ENCODE peak calls at places on chromosome 11, in ten cellular contexts. A, F, H, I, N, D, X, M, O and B are unnamed samples.

GRCh38 chr11:117717485-117718314 is 79.3 kb downstream of the DSCAML1 start:
- DNase-seq in A (no peak), F (peak), H (no peak), I (no peak), N (no peak), D (no peak), X (no peak), M (no peak), O (peak), B (peak)

GRCh38 chr11:132123854-132124835 is 753.7 kb downstream of the NTM start:
- DNase-seq in A (no peak), F (no peak), H (no peak), I (no peak), N (no peak), D (no peak), X (no peak), M (no peak), O (no peak), B (no peak)

GRCh38 chr11:117932426-117932825 is 3.2 kb upstream of the TMPRSS13 start:
- DNase-seq in A (no peak), F (no peak), H (no peak), I (no peak), N (no peak), D (no peak), X (no peak), M (no peak), O (no peak), B (no peak)

GRCh38 chr11:96520939-96521338 is 131.1 kb downstream of the JRKL start:
- DNase-seq in A (no peak), F (no peak), H (no peak), I (no peak), N (no peak), D (no peak), X (no peak), M (no peak), O (no peak), B (no peak)

GRCh38 chr11:35237345-35237744 is 98.4 kb downstream of the CD44 start:
- DNase-seq in A (no peak), F (no peak), H (no peak), I (no peak), N (no peak), D (no peak), X (no peak), M (no peak), O (no peak), B (no peak)

GRCh38 chr11:71250512-71251158 is 1.7 kb downstream of the SHANK2 start:
- DNase-seq in A (no peak), F (no peak), H (no peak), I (no peak), N (no peak), D (no peak), X (no peak), M (no peak), O (peak), B (no peak)

GRCh38 chr11:69643646-69644045 is 2.7 kb downstream of the CCND1 start:
- DNase-seq in A (no peak), F (no peak), H (no peak), I (no peak), N (no peak), D (no peak), X (no peak), M (no peak), O (no peak), B (no peak)

GRCh38 chr11:78420796-78421209 is 3.2 kb upstream of the GAB2 start:
- DNase-seq in A (no peak), F (peak), H (no peak), I (no peak), N (no peak), D (peak), X (peak), M (peak), O (no peak), B (no peak)

GRCh38 chr11:22510741-22511140 is 114.9 kb downstream of the FANCF start:
- DNase-seq in A (no peak), F (no peak), H (no peak), I (no peak), N (no peak), D (no peak), X (peak), M (no peak), O (no peak), B (no peak)

GRCh38 chr11:116130122-116130521 is 625.9 kb upstream of the CADM1 start:
- DNase-seq in A (no peak), F (no peak), H (no peak), I (no peak), N (no peak), D (no peak), X (no peak), M (no peak), O (no peak), B (no peak)

GRCh38 chr11:9095421-9095820 is 4.0 kb upstream of the SCUBE2 start:
- DNase-seq in A (no peak), F (no peak), H (no peak), I (no peak), N (no peak), D (no peak), X (no peak), M (peak), O (no peak), B (no peak)

GRCh38 chr11:44034639-44035038 is 13.1 kb upstream of the ACCSL start:
- DNase-seq in A (no peak), F (no peak), H (no peak), I (no peak), N (no peak), D (no peak), X (no peak), M (no peak), O (no peak), B (no peak)

GRCh38 chr11:44033411-44033850 is 14.3 kb upstream of the ACCSL start:
- DNase-seq in A (no peak), F (no peak), H (no peak), I (no peak), N (no peak), D (no peak), X (no peak), M (no peak), O (no peak), B (no peak)

GRCh38 chr11:44031549-44031948 is 16.2 kb upstream of the ACCSL start:
- DNase-seq in A (no peak), F (no peak), H (no peak), I (no peak), N (no peak), D (no peak), X (no peak), M (no peak), O (no peak), B (no peak)

GRCh38 chr11:44032304-44033085 is 15.3 kb upstream of the ACCSL start:
- DNase-seq in A (peak), F (peak), H (no peak), I (no peak), N (no peak), D (peak), X (peak), M (no peak), O (no peak), B (no peak)

GRCh38 chr11:44033856-44034255 is 13.9 kb upstream of the ACCSL start:
- DNase-seq in A (no peak), F (no peak), H (no peak), I (no peak), N (no peak), D (no peak), X (no peak), M (no peak), O (no peak), B (no peak)
- TF ChIP-seq CTCF in A (no peak), F (no peak), H (no peak), I (no peak), N (no peak), D (no peak), X (no peak), M (no peak), O (no peak), B (no peak)

GRCh38 chr11:60917267-60917666 is 3.3 kb downstream of the TMEM109 start:
- DNase-seq in A (no peak), F (no peak), H (no peak), I (no peak), N (no peak), D (no peak), X (no peak), M (no peak), O (no peak), B (no peak)

GRCh38 chr11:60913793-60914619 is at the start of gene TMEM109:
- DNase-seq in A (peak), F (peak), H (peak), I (peak), N (peak), D (peak), X (peak), M (peak), O (peak), B (peak)

GRCh38 chr11:60916669-60917206 is 2.8 kb downstream of the TMEM109 start:
- DNase-seq in A (no peak), F (no peak), H (no peak), I (no peak), N (no peak), D (no peak), X (no peak), M (no peak), O (no peak), B (no peak)

GRCh38 chr11:60914620-60915249 is 777 bp downstream of the TMEM109 start:
- DNase-seq in A (no peak), F (no peak), H (no peak), I (peak), N (no peak), D (no peak), X (peak), M (peak), O (peak), B (no peak)

DNA sequence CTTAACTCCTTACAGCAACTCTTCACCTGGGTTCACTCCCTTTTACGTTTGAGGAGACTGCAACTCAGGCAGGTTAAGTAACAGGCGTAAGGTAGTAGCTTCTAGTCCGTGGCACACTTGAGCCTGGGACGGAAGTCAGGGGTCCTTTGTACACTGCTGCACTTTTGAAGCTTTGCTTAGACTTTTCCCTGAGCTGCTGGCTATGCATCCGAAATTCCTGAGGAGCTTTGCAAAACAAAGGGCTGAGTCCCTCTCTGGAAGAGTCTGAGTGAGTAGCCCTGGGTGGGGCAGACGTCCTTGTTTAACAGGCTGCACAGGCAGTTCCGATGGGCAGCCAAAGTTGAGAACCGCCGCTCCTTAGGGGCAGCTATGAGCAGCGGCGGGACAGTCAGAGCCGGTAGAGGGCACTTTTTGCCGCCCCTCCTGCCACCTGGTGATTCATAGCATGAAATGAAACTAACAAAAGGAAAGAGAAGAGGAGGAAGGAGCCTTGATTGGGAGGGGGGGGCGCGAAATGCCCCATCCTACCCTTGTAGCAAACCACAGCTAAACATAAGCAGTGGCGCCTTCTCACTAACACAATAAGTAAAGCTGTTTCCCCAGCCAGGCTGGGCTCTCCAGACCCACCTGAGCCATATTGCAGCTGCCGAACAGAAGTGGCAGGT is 1.4 kb downstream of the TMEM109 start:
- DNase-seq in A (peak), F (peak), H (no peak), I (no peak), N (peak), D (peak), X (peak), M (peak), O (peak), B (no peak)
- TF ChIP-seq CTCF in A (peak), F (peak), H (peak), I (no peak), N (no peak), D (peak), X (peak), M (peak), O (peak), B (peak)

DNA sequence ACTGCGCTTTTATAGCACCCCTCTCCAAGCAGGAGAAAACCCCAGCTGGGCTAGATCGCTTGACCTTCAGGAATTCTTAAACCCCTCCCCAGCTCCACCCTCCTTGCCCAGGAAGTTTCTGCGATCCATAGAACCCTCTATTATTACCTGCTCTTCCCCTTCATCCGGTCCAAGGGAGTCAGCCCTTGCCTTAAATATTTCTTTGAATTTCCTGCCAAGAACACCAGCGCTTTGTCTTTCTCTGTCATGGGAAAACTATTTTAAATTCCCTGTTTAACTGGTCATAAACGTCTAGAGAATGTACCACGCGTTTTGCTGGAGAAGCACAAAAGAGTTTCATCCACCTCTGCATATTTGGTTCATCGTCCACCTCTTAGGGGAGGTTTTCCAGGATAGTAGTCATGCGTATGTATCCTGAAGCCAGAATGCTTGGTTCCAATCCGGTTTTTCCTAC is 522 bp upstream of the TRAF6 start:
- DNase-seq in A (peak), F (peak), H (no peak), I (no peak), N (no peak), D (no peak), X (peak), M (no peak), O (no peak), B (no peak)
- TF ChIP-seq CTCF in A (no peak), F (no peak), H (no peak), I (no peak), N (no peak), D (no peak), X (no peak), M (no peak), O (no peak), B (no peak)

GRCh38 chr11:16356057-16356750 is at the start of gene SOX6:
- DNase-seq in A (peak), F (peak), H (no peak), I (no peak), N (no peak), D (peak), X (peak), M (no peak), O (peak), B (no peak)
- TF ChIP-seq CTCF in A (no peak), F (no peak), H (no peak), I (no peak), N (no peak), D (no peak), X (no peak), M (no peak), O (no peak), B (no peak)

DNA sequence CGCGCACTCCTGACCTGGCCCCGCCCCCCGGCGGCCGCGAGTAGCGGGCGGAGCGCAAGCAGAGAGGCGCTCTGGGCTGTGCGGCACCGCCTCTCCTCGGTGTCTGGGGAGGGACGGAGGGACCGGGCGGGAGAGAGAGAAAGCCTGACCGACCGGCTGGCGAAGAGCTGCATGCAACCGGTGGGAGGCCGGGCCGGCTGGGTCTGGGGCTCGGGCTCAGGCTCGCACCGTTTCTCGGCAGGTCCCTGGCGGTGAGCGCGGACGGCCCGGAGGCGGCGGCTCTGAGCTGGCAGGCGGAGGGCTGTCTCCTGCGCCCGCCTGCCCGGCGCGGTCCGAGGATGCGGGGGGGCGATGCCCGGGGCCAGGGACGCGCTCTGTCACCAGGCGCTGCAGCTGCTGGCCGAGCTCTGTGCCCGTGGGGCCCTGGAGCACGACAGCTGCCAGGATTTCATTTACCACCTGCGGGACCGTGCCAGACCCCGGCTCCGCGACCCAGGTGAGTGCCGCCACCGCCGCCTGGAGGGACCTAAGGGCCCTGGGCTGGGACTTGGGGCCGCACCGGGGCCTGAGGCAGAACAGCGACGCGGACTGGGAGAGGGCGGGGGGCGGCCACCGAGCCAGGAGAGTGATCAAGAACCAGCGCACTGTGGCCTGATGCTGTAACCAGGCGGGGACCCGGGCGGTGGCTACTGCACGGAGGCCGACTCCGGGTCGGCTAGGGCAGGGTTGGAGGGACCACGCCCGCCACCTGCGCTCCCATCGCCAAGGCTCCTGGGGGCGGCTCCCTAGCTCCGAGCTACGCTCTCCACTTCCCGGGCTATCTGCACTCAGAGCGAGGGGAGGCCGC is at the start of gene SYT9:
- DNase-seq in A (no peak), F (peak), H (no peak), I (peak), N (no peak), D (peak), X (no peak), M (no peak), O (peak), B (no peak)
- TF ChIP-seq CTCF in A (no peak), F (no peak), H (no peak), I (peak), N (no peak), D (no peak), X (no peak), M (no peak), O (peak), B (peak)

GRCh38 chr11:68536706-68537105 is 76.2 kb downstream of the PPP6R3 start:
- DNase-seq in A (no peak), F (no peak), H (no peak), I (no peak), N (no peak), D (no peak), X (no peak), M (no peak), O (no peak), B (no peak)

GRCh38 chr11:68532719-68533369 is 72.3 kb downstream of the PPP6R3 start:
- DNase-seq in A (no peak), F (no peak), H (no peak), I (no peak), N (no peak), D (no peak), X (no peak), M (no peak), O (no peak), B (peak)

GRCh38 chr11:68538025-68538424 is 77.5 kb downstream of the PPP6R3 start:
- DNase-seq in A (no peak), F (no peak), H (no peak), I (no peak), N (no peak), D (no peak), X (no peak), M (no peak), O (no peak), B (peak)

GRCh38 chr11:68533945-68534344 is 73.4 kb downstream of the PPP6R3 start:
- DNase-seq in A (no peak), F (no peak), H (no peak), I (no peak), N (no peak), D (no peak), X (no peak), M (no peak), O (no peak), B (no peak)

DNA sequence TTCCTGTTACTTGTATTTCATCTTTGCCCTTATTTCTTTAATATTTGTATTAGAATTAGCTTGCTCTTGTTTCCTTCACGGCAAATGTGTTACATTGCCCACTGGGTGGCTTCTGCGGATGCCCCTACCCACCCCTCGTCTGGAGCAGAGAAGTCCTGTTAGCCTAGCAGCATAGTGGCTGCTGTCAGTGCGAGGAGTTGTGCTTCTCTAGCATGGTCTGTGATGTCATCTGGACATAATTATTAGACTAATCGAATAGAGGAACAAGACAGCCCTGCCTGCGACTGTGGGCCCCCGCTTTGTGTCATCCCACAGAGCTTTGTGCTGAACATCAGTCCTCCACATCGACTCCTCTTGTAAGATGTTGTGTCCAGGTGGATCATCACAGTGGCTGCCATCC is 74.5 kb downstream of the PPP6R3 start:
- DNase-seq in A (no peak), F (no peak), H (no peak), I (no peak), N (no peak), D (no peak), X (no peak), M (no peak), O (no peak), B (no peak)
- TF ChIP-seq CTCF in A (no peak), F (no peak), H (no peak), I (no peak), N (no peak), D (no peak), X (no peak), M (no peak), O (no peak), B (no peak)

DNA sequence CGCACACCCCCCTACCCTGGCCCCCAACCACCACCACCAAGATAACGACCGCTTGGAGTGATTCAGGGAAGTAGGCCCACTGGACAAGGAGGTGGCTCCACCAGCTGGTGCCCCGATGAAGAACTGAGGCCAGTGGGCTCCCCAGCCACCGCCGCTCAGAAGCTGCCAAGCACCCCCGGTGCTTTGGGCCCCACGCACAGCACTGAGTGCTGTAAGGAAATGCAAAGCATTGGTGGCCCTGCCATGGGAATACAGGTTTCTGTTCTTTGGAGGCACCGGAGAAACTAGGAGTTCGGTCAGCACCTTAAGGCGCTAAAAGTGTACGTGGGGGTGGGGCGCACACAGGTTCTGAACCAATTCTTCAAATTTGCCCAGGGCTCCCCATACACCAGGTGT is 664 bp upstream of the PRSS23 start:
- DNase-seq in A (no peak), F (no peak), H (no peak), I (no peak), N (no peak), D (no peak), X (no peak), M (no peak), O (peak), B (no peak)
- TF ChIP-seq CTCF in A (peak), F (no peak), H (peak), I (peak), N (no peak), D (peak), X (peak), M (no peak), O (peak), B (no peak)